ENCODE peak calls at places on chromosomes 5 and 9, in four cellular contexts. R is fibroblast of pulmonary artery; U is CD8-positive, alpha-beta T cell; D is fibroblast of lung. J is an unnamed sample.

GRCh38 chr9:127980056-127980705 is 608 bp downstream of the EEIG1 start:
- DNase-seq in R (no peak), U (peak), D (no peak), J (peak)

GRCh38 chr9:131651599-131651998 is 88.3 kb downstream of the RAPGEF1 start:
- DNase-seq in R (peak), U (no peak), D (peak), J (peak)

GRCh38 chr5:121850272-121850671 is 1.4 kb upstream of the FTMT start:
- DNase-seq in R (no peak), U (no peak), D (no peak), J (no peak)

GRCh38 chr5:67014191-67014590 is 182.4 kb downstream of the CD180 start:
- DNase-seq in R (no peak), U (no peak), D (no peak), J (no peak)

GRCh38 chr5:140131967-140132409 is 6.3 kb downstream of the IGIP start:
- DNase-seq in R (peak), U (no peak), D (peak), J (peak)

GRCh38 chr9:116154334-116154975 is 864 bp downstream of the PAPPA start:
- DNase-seq in R (peak), U (no peak), D (no peak), J (no peak)

GRCh38 chr9:123353984-123354591 is 1.9 kb upstream of the CRB2 start:
- DNase-seq in R (peak), U (peak), D (peak), J (peak)

GRCh38 chr5:113278976-113279375 is 155.8 kb downstream of the TSSK1B start:
- DNase-seq in R (no peak), U (no peak), D (peak), J (peak)

GRCh38 chr5:885529-885928 is 7.1 kb downstream of the BRD9 start:
- DNase-seq in R (no peak), U (no peak), D (no peak), J (no peak)

GRCh38 chr9:137217276-137218211 is 4.5 kb downstream of the RNF208 start:
- DNase-seq in R (no peak), U (no peak), D (no peak), J (no peak)

GRCh38 chr5:144179226-144179625 is 8.6 kb downstream of the KCTD16 start:
- DNase-seq in R (no peak), U (no peak), D (no peak), J (no peak)

GRCh38 chr5:32785639-32786216 is 74.6 kb downstream of the NPR3 start:
- DNase-seq in R (peak), U (no peak), D (peak), J (peak)

GRCh38 chr5:164475339-164475977 is 970.0 kb downstream of the MAT2B start:
- DNase-seq in R (peak), U (no peak), D (peak), J (peak)

GRCh38 chr5:168455201-168455600 is 31.1 kb upstream of the RARS1 start:
- DNase-seq in R (no peak), U (no peak), D (no peak), J (no peak)

GRCh38 chr5:73746608-73747007 is 120.6 kb downstream of the ARHGEF28 start:
- DNase-seq in R (no peak), U (no peak), D (no peak), J (no peak)

GRCh38 chr9:99660191-99660636 is 161.5 kb upstream of the NR4A3 start:
- DNase-seq in R (no peak), U (no peak), D (no peak), J (no peak)

GRCh38 chr5:142930395-142930794 is 160.2 kb downstream of the ARHGAP26 start:
- DNase-seq in R (no peak), U (no peak), D (no peak), J (no peak)

GRCh38 chr5:137496919-137497318 is 2.2 kb downstream of the SPOCK1 start:
- DNase-seq in R (no peak), U (no peak), D (no peak), J (peak)
- H3K4me3 ChIP-seq in R (no peak), U (no peak), D (peak), J (peak)

DNA sequence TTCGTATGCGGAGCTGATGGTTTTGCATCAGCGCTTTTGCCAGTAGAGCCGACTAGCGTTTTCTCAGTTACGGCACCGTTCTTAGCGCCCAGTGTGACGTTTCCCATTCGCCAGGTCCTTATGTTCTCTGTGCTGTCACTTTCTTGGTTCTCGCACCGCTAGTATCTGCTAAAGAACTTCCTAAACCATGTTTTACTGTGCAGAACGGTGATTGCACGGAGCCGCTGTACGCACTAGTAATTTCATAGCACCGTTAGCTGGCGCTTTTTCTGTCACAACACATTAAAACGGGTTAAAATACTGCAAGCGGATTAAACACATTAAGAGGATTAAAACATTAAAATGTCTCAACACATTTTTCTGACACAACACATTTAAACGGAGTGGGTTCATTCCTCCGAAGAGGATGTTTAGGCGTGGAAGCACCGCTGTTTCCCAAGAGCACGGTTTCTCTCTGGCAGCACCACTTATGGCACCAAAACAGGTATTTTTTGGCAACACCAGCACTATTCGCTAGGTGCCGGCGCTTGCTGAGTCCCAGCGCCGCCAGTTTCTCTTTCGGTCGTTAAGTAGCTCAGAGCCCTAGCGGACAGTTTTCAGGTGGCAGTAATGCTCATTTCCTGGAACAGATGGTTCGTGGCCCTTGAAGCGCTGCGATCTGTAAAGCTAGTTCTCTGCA is 20.4 kb downstream of the ANXA2R start:
- DNase-seq in R (peak), U (peak), D (peak), J (no peak)
- TF ChIP-seq CTCF in R (peak), U (peak), D (peak), J (peak)

DNA sequence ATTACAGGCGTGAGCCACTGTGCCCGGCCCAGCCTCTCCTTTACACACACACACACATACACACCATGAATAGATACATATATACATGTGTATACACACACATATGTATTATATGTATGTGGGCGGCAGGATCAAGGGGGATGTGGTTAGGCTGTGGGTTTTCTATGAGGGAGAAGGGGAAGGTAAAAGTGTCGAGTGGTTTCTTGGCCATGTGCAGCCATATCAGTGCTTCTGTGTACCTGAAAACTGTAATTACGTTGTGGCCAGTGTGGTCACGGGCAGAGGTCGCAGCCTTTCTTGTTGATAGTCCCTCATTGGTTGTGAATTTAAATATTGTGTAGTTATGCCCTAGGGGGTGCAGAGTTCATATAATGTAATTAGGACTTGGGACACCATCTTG is 16.5 kb downstream of the CDK20 start:
- DNase-seq in R (no peak), U (no peak), D (no peak), J (no peak)
- H3K4me3 ChIP-seq in R (no peak), U (no peak), D (no peak), J (no peak)

GRCh38 chr9:73204910-73205309 is 53.2 kb downstream of the ANXA1 start:
- DNase-seq in R (no peak), U (no peak), D (no peak), J (no peak)

GRCh38 chr9:73199448-73199847 is 47.8 kb downstream of the ANXA1 start:
- DNase-seq in R (no peak), U (no peak), D (no peak), J (no peak)

GRCh38 chr9:73202992-73203391 is 51.3 kb downstream of the ANXA1 start:
- DNase-seq in R (no peak), U (no peak), D (no peak), J (no peak)

GRCh38 chr9:73200694-73201432 is 49.2 kb downstream of the ANXA1 start:
- DNase-seq in R (peak), U (no peak), D (peak), J (no peak)

GRCh38 chr9:73199886-73200285 is 48.2 kb downstream of the ANXA1 start:
- DNase-seq in R (no peak), U (no peak), D (peak), J (peak)
- TF ChIP-seq CTCF in R (peak), U (no peak), D (peak), J (no peak)

DNA sequence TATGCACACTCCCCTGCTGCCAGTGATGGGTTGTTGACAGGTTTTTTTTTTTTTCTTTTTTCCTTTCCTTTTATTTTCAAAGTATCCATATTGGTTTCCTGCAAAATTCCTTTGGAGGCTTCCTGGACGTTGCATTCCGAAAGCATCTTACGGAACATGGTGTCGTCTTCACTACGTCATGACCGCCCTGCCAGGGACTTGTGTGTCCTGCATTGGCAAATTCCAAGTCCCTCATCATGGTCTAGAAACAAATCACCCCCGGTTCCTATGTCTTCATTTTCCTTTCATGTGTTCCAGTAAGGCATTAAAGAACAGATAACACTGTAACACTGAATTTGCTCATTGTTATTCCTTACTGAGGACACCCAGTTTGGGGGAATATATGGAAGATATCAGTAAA is 35.0 kb upstream of the ADAMTSL1 start:
- DNase-seq in R (peak), U (no peak), D (no peak), J (no peak)
- H3K4me3 ChIP-seq in R (peak), U (no peak), D (peak), J (peak)

DNA sequence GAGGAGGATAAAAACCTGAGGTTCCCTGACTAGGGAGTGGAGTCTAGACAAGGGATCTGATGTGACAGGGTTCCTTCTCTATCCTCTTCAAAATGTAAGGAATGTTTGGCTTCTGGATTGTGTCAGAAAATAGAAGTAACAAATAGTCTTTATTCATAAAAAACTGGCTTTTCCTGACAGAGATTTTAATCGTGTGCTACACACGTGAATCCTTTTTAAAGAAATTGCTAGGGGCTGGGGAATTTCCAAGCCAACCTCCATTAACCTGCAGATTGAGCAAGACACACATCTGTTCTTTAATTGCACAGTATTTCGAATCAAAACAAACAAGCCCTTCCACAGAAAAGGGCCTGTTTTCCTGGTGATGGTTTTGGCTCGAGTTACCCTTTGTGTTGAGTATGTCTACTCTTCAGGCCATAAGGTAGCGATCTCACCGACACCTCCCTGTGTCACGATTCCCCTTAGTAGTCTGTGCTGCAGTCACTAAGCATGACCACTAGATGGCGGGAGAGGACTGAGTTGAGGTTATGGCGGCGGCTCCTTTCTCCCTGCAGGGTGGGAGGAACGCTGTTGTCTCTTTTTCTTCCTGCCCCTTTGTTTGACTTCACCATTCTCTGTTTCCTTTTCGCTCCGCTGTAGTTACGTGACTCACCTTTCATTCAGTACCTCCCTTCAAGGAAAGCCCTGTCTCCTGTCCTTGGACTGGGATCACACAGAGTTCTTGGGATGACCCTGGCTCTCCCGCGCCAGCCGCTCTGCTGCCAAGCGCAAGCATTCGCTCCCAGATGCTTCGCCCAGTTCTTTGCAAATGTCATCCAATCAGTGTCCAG is 137.1 kb upstream of the SLC24A2 start:
- DNase-seq in R (peak), U (peak), D (peak), J (peak)
- TF ChIP-seq CTCF in R (peak), U (peak), D (peak), J (peak)

GRCh38 chr9:84694248-84694647 is 24.7 kb downstream of the NTRK2 start:
- DNase-seq in R (no peak), U (no peak), D (no peak), J (no peak)
- H3K4me3 ChIP-seq in R (no peak), U (no peak), D (no peak), J (no peak)

DNA sequence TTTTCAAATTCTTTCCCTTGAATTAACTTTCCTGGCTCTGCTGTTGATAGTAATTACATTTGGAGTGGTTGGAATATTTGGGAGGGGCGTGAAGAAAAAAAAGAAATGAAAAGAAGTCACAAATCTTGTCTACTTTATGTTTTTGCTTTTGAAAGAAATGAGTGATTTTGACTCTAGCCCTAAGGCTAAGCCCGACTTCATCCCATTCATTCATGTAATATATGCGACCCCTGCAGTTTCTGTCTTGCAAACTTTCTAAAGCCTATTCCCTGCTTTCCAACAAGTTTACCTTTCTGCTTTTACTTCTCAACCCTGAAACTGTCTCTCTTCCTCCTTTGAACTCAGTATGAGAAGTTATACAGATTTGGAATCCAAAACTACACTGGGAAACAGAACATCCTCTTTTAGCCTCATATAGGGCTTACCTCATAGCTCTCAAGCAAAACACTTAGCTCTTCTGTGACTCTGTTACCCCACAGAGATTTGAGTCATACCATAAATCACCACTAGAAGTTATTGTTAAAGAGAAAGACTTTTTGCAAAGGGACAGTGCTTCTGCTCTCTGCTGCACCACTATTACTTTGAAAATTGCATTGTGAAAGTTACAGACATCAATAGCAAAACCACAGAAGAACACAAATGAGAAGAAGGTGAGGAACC is 1.6 kb downstream of the CFAP95 start:
- DNase-seq in R (peak), U (no peak), D (peak), J (peak)
- TF ChIP-seq CTCF in R (no peak), U (no peak), D (peak), J (no peak)

DNA sequence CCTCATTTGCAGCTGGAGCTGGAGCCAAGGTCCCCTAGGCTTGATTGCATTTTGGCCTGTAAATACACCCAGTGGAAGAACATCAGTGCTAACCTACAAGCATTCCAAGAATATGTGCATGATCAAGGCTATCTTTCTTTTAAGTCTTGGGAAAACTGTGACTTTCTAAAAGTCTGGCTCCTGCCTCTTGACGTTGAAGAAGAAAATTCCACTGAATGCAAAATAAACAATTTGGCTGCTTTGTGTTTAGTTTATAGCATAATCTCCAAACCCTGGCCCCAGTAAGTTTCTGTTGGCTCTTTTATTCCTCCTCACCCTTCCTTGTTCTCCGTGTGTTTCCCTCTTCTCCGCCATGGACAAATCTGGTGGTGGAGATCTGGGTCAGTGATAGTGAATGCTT is 109.3 kb upstream of the TLE1 start:
- DNase-seq in R (no peak), U (no peak), D (peak), J (no peak)
- H3K4me3 ChIP-seq in R (no peak), U (no peak), D (no peak), J (no peak)

J was measured in foreskin fibroblast.